ENCODE peak calls at places on chromosomes 4 and X, in five cellular contexts. One of them, this sample, is unnamed.
A peak's percentile ranks its signal among the peaks of the same experiment; 100 is the strongest.

GRCh38 chrX:117990438-117990837 is 126.2 kb downstream of the KLHL13 start:
- DNase-seq in caudate nucleus: no peak
- DNase-seq in heart right ventricle: no peak
- DNase-seq in transverse colon: no peak
- DNase-seq in WERI-Rb-1: no peak
- DNase-seq in this sample: no peak

GRCh38 chr4:38131371-38132139 is 171.4 kb downstream of the PTTG2 start:
- DNase-seq in caudate nucleus: no peak
- DNase-seq in heart right ventricle: no peak
- DNase-seq in transverse colon: peak; percentile 23
- DNase-seq in WERI-Rb-1: peak; percentile 70
- DNase-seq in this sample: no peak

GRCh38 chrX:24902808-24903207 is 113.0 kb downstream of the ARX start:
- DNase-seq in caudate nucleus: no peak
- DNase-seq in heart right ventricle: no peak
- DNase-seq in transverse colon: no peak
- DNase-seq in WERI-Rb-1: no peak
- DNase-seq in this sample: no peak

GRCh38 chrX:71912156-71912555 is 1.5 kb downstream of the NHSL2 start:
- DNase-seq in caudate nucleus: no peak
- DNase-seq in heart right ventricle: no peak
- DNase-seq in transverse colon: no peak
- DNase-seq in WERI-Rb-1: no peak
- DNase-seq in this sample: no peak

GRCh38 chr4:71380721-71381120 is 41.9 kb downstream of the SLC4A4 start:
- DNase-seq in caudate nucleus: no peak
- DNase-seq in heart right ventricle: no peak
- DNase-seq in transverse colon: no peak
- DNase-seq in WERI-Rb-1: no peak
- DNase-seq in this sample: no peak

GRCh38 chr4:24671824-24672223 is 87.5 kb upstream of the DHX15 start:
- DNase-seq in caudate nucleus: no peak
- DNase-seq in heart right ventricle: no peak
- DNase-seq in transverse colon: no peak
- DNase-seq in WERI-Rb-1: no peak
- DNase-seq in this sample: no peak

GRCh38 chrX:18898517-18898916 is 85.4 kb downstream of the PHKA2 start:
- DNase-seq in caudate nucleus: no peak
- DNase-seq in heart right ventricle: no peak
- DNase-seq in transverse colon: no peak
- DNase-seq in WERI-Rb-1: no peak
- DNase-seq in this sample: no peak

GRCh38 chrX:24133280-24133679 is 16.2 kb upstream of the ZFX start:
- DNase-seq in caudate nucleus: no peak
- DNase-seq in heart right ventricle: no peak
- DNase-seq in transverse colon: no peak
- DNase-seq in WERI-Rb-1: no peak
- DNase-seq in this sample: no peak

GRCh38 chr4:110417151-110417550 is 58.8 kb upstream of the ENPEP start:
- DNase-seq in caudate nucleus: no peak
- DNase-seq in heart right ventricle: no peak
- DNase-seq in transverse colon: no peak
- DNase-seq in WERI-Rb-1: no peak
- DNase-seq in this sample: no peak

GRCh38 chr4:86233681-86234080 is 126.2 kb downstream of the MAPK10 start:
- DNase-seq in caudate nucleus: no peak
- DNase-seq in heart right ventricle: no peak
- DNase-seq in transverse colon: no peak
- DNase-seq in WERI-Rb-1: no peak
- DNase-seq in this sample: no peak

GRCh38 chr4:128220286-128221235 is 67.1 kb downstream of the PGRMC2 start:
- DNase-seq in caudate nucleus: no peak
- DNase-seq in heart right ventricle: no peak
- DNase-seq in transverse colon: no peak
- DNase-seq in WERI-Rb-1: no peak
- DNase-seq in this sample: no peak

GRCh38 chr4:107950746-107951540 is 19.6 kb downstream of the CYP2U1 start:
- DNase-seq in caudate nucleus: no peak
- DNase-seq in heart right ventricle: no peak
- DNase-seq in transverse colon: no peak
- DNase-seq in WERI-Rb-1: no peak
- DNase-seq in this sample: no peak

GRCh38 chr4:107956011-107956410 is 24.7 kb downstream of the CYP2U1 start:
- DNase-seq in caudate nucleus: no peak
- DNase-seq in heart right ventricle: no peak
- DNase-seq in transverse colon: no peak
- DNase-seq in WERI-Rb-1: no peak
- DNase-seq in this sample: no peak

GRCh38 chr4:107945809-107946208 is 14.5 kb downstream of the CYP2U1 start:
- DNase-seq in caudate nucleus: no peak
- DNase-seq in heart right ventricle: no peak
- DNase-seq in transverse colon: no peak
- DNase-seq in WERI-Rb-1: no peak
- DNase-seq in this sample: no peak

DNA sequence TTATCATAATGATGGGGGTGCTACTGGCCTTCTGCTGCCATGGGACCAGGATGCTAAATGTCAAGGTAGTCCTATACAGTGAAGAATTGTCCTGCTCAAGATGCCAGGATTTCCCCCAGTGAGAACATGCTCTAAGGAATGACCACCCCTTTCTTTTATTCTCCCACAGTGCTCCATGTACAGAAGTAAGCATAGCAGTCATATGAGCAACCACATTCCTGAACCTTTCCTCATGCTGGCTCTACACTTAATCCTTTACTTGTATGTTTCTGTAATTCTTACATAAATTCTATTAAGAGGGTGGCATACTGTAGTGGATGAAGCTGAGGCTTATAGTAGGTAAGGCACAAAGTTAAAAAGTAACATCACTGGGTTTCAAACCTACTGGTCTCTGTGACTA is 20.2 kb downstream of the CYP2U1 start:
- DNase-seq in caudate nucleus: no peak
- DNase-seq in heart right ventricle: no peak
- DNase-seq in transverse colon: no peak
- DNase-seq in WERI-Rb-1: no peak
- DNase-seq in this sample: no peak
- H3K27ac ChIP-seq in caudate nucleus: no peak overlapping the region
- H3K27ac ChIP-seq in heart right ventricle: no peak overlapping the region
- H3K27ac ChIP-seq in transverse colon: no peak overlapping the region
- H3K27ac ChIP-seq in WERI-Rb-1: no peak overlapping the region
- H3K27ac ChIP-seq in this sample: no peak overlapping the region

DNA sequence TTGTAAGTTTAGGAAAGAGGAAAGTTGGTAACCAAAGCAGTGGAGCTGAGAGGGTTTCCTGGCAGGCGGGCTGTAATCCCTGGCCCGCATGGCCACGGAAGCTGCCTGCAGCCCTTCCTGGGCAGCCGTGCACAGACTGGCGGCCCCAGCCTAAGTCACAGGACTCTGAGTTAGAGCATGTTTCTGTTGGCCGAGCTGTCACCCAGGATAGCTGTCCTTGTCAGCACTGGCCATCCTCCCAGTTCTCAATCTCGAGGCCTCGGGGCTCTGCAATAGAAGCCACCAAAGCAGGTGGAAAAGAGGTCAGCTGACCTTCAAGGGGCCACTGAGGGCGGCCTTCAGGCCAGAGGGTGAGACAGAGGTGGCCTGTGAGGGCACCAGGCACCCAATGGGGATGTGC is 20.5 kb downstream of the PNMA6E start:
- DNase-seq in caudate nucleus: no peak
- DNase-seq in heart right ventricle: no peak
- DNase-seq in transverse colon: no peak
- DNase-seq in WERI-Rb-1: no peak
- DNase-seq in this sample: no peak
- H3K27ac ChIP-seq in caudate nucleus: no peak overlapping the region
- H3K27ac ChIP-seq in heart right ventricle: no peak overlapping the region
- H3K27ac ChIP-seq in transverse colon: no peak overlapping the region
- H3K27ac ChIP-seq in WERI-Rb-1: no peak overlapping the region
- H3K27ac ChIP-seq in this sample: no peak overlapping the region

DNA sequence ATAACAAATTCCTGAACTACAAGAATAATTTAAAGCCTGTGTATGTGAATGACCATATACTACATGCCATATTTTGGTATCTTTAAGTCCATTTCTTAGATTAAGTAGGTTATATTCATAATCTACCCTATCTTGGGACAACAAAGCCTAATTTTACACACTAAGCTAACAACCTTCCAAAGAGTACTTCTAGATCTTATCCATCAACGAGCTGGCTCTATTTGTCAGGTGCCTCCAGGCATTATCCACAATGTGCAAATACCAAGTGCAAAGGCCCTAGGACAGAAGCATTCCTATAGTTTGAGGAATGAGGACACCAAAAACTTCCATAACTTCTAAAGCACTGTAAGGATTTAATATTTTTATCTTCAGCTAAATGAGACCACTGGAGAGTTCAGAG is 3.5 kb downstream of the SLBP start:
- DNase-seq in caudate nucleus: no peak
- DNase-seq in heart right ventricle: no peak
- DNase-seq in transverse colon: no peak
- DNase-seq in WERI-Rb-1: no peak
- DNase-seq in this sample: no peak
- H3K27ac ChIP-seq in caudate nucleus: no peak overlapping the region
- H3K27ac ChIP-seq in heart right ventricle: no peak overlapping the region
- H3K27ac ChIP-seq in transverse colon: no peak overlapping the region
- H3K27ac ChIP-seq in WERI-Rb-1: no peak overlapping the region
- H3K27ac ChIP-seq in this sample: no peak overlapping the region

GRCh38 chrX:115493015-115493414 is 68.0 kb upstream of the PLS3 start:
- DNase-seq in caudate nucleus: no peak
- DNase-seq in heart right ventricle: no peak
- DNase-seq in transverse colon: no peak
- DNase-seq in WERI-Rb-1: no peak
- DNase-seq in this sample: no peak
- H3K27ac ChIP-seq in caudate nucleus: no peak overlapping the region
- H3K27ac ChIP-seq in heart right ventricle: no peak overlapping the region
- H3K27ac ChIP-seq in transverse colon: no peak overlapping the region
- H3K27ac ChIP-seq in WERI-Rb-1: no peak overlapping the region
- H3K27ac ChIP-seq in this sample: peak overlapping the region; percentile 75

DNA sequence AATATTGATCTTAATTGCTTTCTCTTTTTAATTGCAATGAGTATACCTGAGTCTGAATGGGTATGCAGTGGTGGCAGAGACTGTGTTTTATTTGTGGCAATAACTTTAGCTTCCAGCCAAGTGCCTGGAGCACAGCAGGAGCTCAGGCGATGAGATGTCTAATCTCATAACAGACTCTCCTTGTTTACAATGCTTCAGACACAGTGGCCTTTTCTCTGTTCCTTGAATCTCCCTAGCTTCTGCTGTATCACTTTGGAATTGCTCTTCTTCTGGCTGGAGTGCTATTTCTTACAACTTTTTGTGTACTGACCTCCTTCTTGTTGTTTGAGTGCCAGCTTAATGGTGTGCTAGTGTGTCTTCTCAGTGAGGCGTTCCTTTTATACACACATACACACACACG is 91.6 kb upstream of the UNC5C start:
- DNase-seq in caudate nucleus: no peak
- DNase-seq in heart right ventricle: no peak
- DNase-seq in transverse colon: no peak
- DNase-seq in WERI-Rb-1: no peak
- DNase-seq in this sample: no peak
- H3K27ac ChIP-seq in caudate nucleus: peak overlapping the region; percentile 58
- H3K27ac ChIP-seq in heart right ventricle: no peak overlapping the region
- H3K27ac ChIP-seq in transverse colon: no peak overlapping the region
- H3K27ac ChIP-seq in WERI-Rb-1: no peak overlapping the region
- H3K27ac ChIP-seq in this sample: no peak overlapping the region

DNA sequence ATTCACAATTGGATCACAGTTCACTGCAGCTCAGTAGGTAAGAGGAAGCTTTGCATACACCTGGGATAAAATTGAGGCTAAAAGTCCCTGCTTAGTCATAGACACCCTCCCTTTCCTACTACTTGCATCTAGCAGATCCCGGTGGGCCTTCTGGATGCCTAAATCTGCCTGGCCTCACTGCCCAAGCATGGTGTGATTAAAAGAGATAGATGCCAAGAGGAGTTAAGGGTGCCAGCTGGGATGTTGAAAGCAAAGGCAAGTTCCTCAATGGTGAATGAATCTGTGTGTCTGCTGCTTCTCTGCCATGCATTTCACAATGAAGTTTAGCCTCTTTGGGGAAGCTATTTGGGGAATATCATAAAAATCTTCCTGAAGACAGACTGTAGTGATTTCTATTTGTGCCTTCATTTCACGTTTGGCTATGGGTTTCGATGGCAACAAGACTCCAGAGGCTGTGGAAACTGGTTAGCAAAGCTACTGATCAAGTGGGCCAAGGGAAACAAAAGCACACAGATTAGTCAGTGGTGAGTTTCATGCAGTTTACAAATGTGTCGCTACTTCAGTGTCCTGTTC is 534.0 kb downstream of the ANKRD50 start:
- DNase-seq in caudate nucleus: no peak
- DNase-seq in heart right ventricle: no peak
- DNase-seq in transverse colon: no peak
- DNase-seq in WERI-Rb-1: no peak
- DNase-seq in this sample: no peak
- H3K27ac ChIP-seq in caudate nucleus: no peak overlapping the region
- H3K27ac ChIP-seq in heart right ventricle: no peak overlapping the region
- H3K27ac ChIP-seq in transverse colon: no peak overlapping the region
- H3K27ac ChIP-seq in WERI-Rb-1: no peak overlapping the region
- H3K27ac ChIP-seq in this sample: peak overlapping the region; percentile 36

This sample was measured in thoracic aorta.